ENCODE peak calls at places on chromosomes 2 and 18, in five cellular contexts. E is choroid plexus epithelial cell, R is A673, T is GM12865, N is AG04449. D is an unnamed sample.

GRCh38 chr18:28560339-28560738 is 383.4 kb upstream of the CDH2 start:
- DNase-seq in E (no peak), R (peak; percentile 88), T (no peak), N (no peak), D (no peak)

GRCh38 chr18:74507120-74507881 is 11.1 kb downstream of the CNDP2 start:
- DNase-seq in E (no peak), R (no peak), T (no peak), N (no peak), D (no peak)

GRCh38 chr2:135050132-135050531 is 2.0 kb upstream of the RAB3GAP1 start:
- DNase-seq in E (no peak), R (no peak), T (no peak), N (no peak), D (no peak)

GRCh38 chr2:176652300-176653182 is 383.3 kb downstream of the MTX2 start:
- DNase-seq in E (peak; percentile 72), R (peak; percentile 93), T (peak; percentile 55), N (no peak), D (peak; percentile 45)

GRCh38 chr2:98479959-98480524 is 35.4 kb downstream of the INPP4A start:
- DNase-seq in E (peak; percentile 40), R (peak; percentile 82), T (peak; percentile 79), N (no peak), D (no peak)

GRCh38 chr18:22253676-22254075 is 84.3 kb downstream of the GATA6 start:
- DNase-seq in E (peak; percentile 15), R (no peak), T (no peak), N (no peak), D (no peak)

GRCh38 chr2:106098664-106099063 is 95.4 kb downstream of the UXS1 start:
- DNase-seq in E (no peak), R (no peak), T (no peak), N (no peak), D (no peak)

GRCh38 chr2:144524190-144524957 is 4.5 kb upstream of the ZEB2 start:
- DNase-seq in E (no peak), R (peak; percentile 75), T (no peak), N (no peak), D (no peak)

GRCh38 chr2:74003494-74004211 is 18.9 kb downstream of the TET3 start:
- DNase-seq in E (peak; percentile 49), R (peak; percentile 64), T (no peak), N (no peak), D (no peak)

GRCh38 chr2:64905338-64906024 is 83.7 kb upstream of the SLC1A4 start:
- DNase-seq in E (no peak), R (no peak), T (peak; percentile 37), N (no peak), D (no peak)

GRCh38 chr2:230906471-230907230 is 18.4 kb downstream of the GPR55 start:
- DNase-seq in E (no peak), R (no peak), T (no peak), N (no peak), D (no peak)

GRCh38 chr2:68404901-68405799 is 40.1 kb downstream of the PLEK start:
- DNase-seq in E (no peak), R (no peak), T (no peak), N (no peak), D (no peak)

GRCh38 chr2:204140258-204140657 is 203.7 kb downstream of the ICOS start:
- DNase-seq in E (no peak), R (no peak), T (no peak), N (no peak), D (no peak)

GRCh38 chr2:198054299-198054698 is 249.9 kb downstream of the PLCL1 start:
- DNase-seq in E (peak; percentile 50), R (peak; percentile 25), T (peak; percentile 72), N (peak; percentile 4), D (peak; percentile 35)

GRCh38 chr2:70046534-70046933 is 40.7 kb upstream of the PCBP1 start:
- DNase-seq in E (no peak), R (no peak), T (no peak), N (no peak), D (no peak)

GRCh38 chr2:231399853-231400667 is 4.5 kb downstream of the B3GNT7 start:
- DNase-seq in E (peak; percentile 23), R (no peak), T (no peak), N (no peak), D (peak; percentile 38)

GRCh38 chr2:54459037-54459441 is 2.9 kb downstream of the SPTBN1 start:
- DNase-seq in E (peak; percentile 58), R (peak; percentile 36), T (no peak), N (no peak), D (no peak)

GRCh38 chr2:15306706-15307105 is 254.4 kb downstream of the NBAS start:
- DNase-seq in E (peak; percentile 40), R (no peak), T (no peak), N (no peak), D (no peak)

GRCh38 chr2:23557455-23557854 is 172.5 kb downstream of the KLHL29 start:
- DNase-seq in E (no peak), R (no peak), T (no peak), N (no peak), D (no peak)

GRCh38 chr18:45686892-45687611 is 36.9 kb upstream of the SLC14A1 start:
- DNase-seq in E (peak; percentile 97), R (no peak), T (peak; percentile 82), N (no peak), D (peak; percentile 75)

GRCh38 chr2:95700554-95700953 is 108.8 kb downstream of the TRIM43 start:
- DNase-seq in E (no peak), R (no peak), T (no peak), N (no peak), D (no peak)

GRCh38 chr2:60550984-60551240 is 2.5 kb downstream of the BCL11A start:
- DNase-seq in E (no peak), R (no peak), T (no peak), N (no peak), D (no peak)

GRCh38 chr18:55141318-55141717 is 182.1 kb upstream of the CCDC68 start:
- DNase-seq in E (peak; percentile 90), R (no peak), T (no peak), N (no peak), D (no peak)

GRCh38 chr2:39715822-39716221 is 50.1 kb downstream of the TMEM178A start:
- DNase-seq in E (no peak), R (no peak), T (no peak), N (no peak), D (no peak)

GRCh38 chr2:173544621-173545363 is 190.1 kb downstream of the CDCA7 start:
- DNase-seq in E (no peak), R (no peak), T (no peak), N (no peak), D (no peak)

GRCh38 chr2:235968616-235969324 is 199.4 kb downstream of the GBX2 start:
- DNase-seq in E (no peak), R (peak; percentile 31), T (no peak), N (no peak), D (no peak)

GRCh38 chr2:113113794-113114193 is 13.6 kb upstream of the IL1RN start:
- DNase-seq in E (no peak), R (no peak), T (no peak), N (no peak), D (no peak)

GRCh38 chr18:25180974-25181373 is 171.0 kb downstream of the ZNF521 start:
- DNase-seq in E (peak; percentile 55), R (no peak), T (no peak), N (no peak), D (no peak)

DNA sequence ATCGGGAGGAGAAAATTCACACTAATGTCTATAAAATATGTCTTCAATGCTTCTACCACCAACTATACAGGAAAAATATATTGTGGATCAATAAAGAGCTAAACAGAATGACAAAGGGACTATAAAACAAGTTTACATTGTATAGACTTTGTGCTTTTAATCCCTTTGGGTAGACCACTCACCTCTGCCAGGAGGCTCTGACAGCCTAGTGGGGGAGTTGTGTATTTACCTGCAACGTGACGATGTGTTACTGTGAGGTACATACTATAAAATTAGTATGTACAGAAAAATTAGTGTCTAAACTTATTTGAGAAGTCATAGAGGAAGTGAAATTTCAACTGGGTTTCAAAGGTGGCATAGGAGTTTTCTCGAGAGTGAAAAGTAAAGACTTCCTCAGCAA is 243.3 kb upstream of the REG3G start:
- DNase-seq in E (no peak), R (no peak), T (no peak), N (no peak), D (no peak)
- TF ChIP-seq CTCF in E (no peak), R (no peak), T (no peak), N (no peak), D (no peak)

DNA sequence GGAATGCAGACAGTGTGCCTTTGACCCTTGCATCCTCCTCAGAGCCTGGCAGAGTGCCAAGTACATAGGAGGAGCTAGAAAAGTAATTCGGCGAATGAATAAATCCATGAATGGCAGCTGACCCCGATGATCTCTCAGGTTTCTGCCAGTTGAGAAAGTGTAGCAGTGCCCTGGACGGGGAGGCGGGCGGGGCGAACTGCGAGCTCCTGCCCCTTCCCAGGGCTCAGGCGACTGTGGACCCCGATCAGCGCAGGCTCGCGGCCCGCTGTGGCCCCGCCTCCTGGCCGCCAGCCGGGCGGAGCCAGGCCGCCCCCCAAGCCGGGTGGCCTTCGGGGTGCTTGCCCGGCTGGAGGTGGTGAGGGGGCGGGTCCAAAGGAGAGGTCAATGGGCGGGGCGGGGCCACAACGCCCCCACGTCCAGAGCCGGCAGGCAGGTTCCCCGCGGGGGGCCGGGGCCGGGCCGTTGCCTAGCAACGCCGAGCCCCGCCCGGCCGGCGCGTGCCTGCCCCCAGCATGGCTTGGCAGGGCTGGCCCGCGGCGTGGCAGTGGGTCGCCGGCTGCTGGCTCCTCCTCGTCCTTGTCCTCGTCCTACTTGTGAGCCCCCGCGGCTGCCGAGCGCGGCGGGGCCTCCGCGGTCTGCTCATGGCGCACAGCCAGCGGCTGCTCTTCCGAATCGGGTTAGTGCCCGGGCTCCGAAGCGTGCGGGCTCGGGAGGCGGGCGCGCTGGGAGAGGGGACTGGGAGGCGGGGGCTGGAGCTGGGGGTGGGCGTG is 30.6 kb upstream of the TMBIM1 start:
- DNase-seq in E (peak; percentile 98), R (peak; percentile 89), T (peak; percentile 79), N (no peak), D (peak; percentile 95)
- TF ChIP-seq CTCF in E (no peak), R (no peak), T (no peak), N (no peak), D (no peak)

DNA sequence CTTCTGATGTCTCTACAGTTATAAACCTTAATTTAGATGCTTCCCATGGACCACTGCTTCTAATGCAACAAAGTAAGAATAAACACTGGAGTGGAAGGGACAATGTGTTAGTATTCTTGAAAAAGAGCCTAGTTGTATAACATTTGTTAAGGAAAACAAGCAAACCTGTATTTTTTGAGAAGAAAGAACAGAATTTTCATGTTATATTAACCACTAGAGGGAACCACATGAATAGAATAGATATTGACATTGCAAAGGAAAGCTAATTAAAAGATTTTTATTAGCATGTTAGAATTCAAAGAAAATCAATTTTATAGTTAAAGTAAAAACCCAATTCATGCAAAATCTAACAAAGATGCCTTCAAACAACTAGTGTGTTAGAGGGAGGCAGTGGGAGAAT is 151.2 kb upstream of the BARD1 start:
- DNase-seq in E (peak; percentile 22), R (peak; percentile 20), T (no peak), N (no peak), D (no peak)
- TF ChIP-seq CTCF in E (peak; percentile 34), R (peak; percentile 58), T (peak; percentile 13), N (no peak), D (no peak)

GRCh38 chr2:156333274-156333950 is 891 bp upstream of the NR4A2 start:
- DNase-seq in E (no peak), R (no peak), T (peak; percentile 71), N (no peak), D (peak; percentile 65)

GRCh38 chr2:156333951-156334495 is 1.5 kb upstream of the NR4A2 start:
- DNase-seq in E (peak; percentile 51), R (peak; percentile 58), T (peak; percentile 87), N (no peak), D (no peak)

GRCh38 chr2:156331572-156332451 is 709 bp downstream of the NR4A2 start:
- DNase-seq in E (peak; percentile 83), R (peak; percentile 49), T (peak; percentile 19), N (no peak), D (peak; percentile 35)

GRCh38 chr2:156332452-156333273 is at the start of gene NR4A2:
- DNase-seq in E (peak; percentile 81), R (peak; percentile 87), T (peak; percentile 87), N (no peak), D (peak; percentile 89)

GRCh38 chr2:156334496-156335478 is 2.3 kb upstream of the NR4A2 start:
- DNase-seq in E (peak; percentile 90), R (peak; percentile 91), T (peak; percentile 75), N (no peak), D (peak; percentile 70)
- TF ChIP-seq CTCF in E (peak; percentile 34), R (no peak), T (peak; percentile 12), N (peak; percentile 51), D (no peak)